ENCODE peak calls at places on chromosomes 11 and 22, in nine cellular contexts. V is A549, C is H9, D is ascending aorta, O is ovary, I is IMR-90, X is sigmoid colon, J is neuronal stem cell, P is mesenchymal stem cell. W is an unnamed sample.

GRCh38 chr11:62789576-62789975 is 2.2 kb downstream of the TMEM223 start:
- DNase-seq in V (no peak), C (no peak), D (no peak), O (no peak), I (no peak), X (no peak), J (no peak), P (no peak), W (no peak)

GRCh38 chr11:2673871-2674471 is 25.8 kb downstream of the KCNQ1OT1 start:
- DNase-seq in V (no peak), C (peak; percentile 20), D (peak; percentile 30), O (peak; percentile 71), I (no peak), X (peak; percentile 62), J (no peak), P (no peak), W (peak; percentile 17)

GRCh38 chr11:130180491-130180890 is 20.9 kb downstream of the ST14 start:
- DNase-seq in V (no peak), C (no peak), D (no peak), O (no peak), I (peak; percentile 39), X (no peak), J (no peak), P (no peak), W (no peak)

GRCh38 chr11:43880640-43881159 is at the start of gene ALKBH3:
- DNase-seq in V (peak; percentile 97), C (peak; percentile 94), D (peak; percentile 96), O (peak; percentile 93), I (peak; percentile 95), X (peak; percentile 96), J (peak; percentile 69), P (peak; percentile 87), W (peak; percentile 88)

GRCh38 chr11:124839972-124840621 is 25.1 kb upstream of the ROBO3 start:
- DNase-seq in V (no peak), C (no peak), D (no peak), O (no peak), I (no peak), X (no peak), J (no peak), P (no peak), W (no peak)

GRCh38 chr11:17443423-17443822 is 33.2 kb downstream of the ABCC8 start:
- DNase-seq in V (no peak), C (no peak), D (no peak), O (no peak), I (no peak), X (no peak), J (no peak), P (no peak), W (no peak)

GRCh38 chr11:10648896-10649295 is 44.7 kb downstream of the IRAG1 start:
- DNase-seq in V (no peak), C (no peak), D (no peak), O (no peak), I (no peak), X (peak; percentile 50), J (no peak), P (no peak), W (no peak)

GRCh38 chr11:85694385-85694980 is 8.5 kb upstream of the CCDC89 start:
- DNase-seq in V (peak; percentile 71), C (no peak), D (no peak), O (no peak), I (peak; percentile 71), X (no peak), J (no peak), P (peak; percentile 47), W (no peak)

GRCh38 chr22:32265882-32266767 is 11.0 kb upstream of the SLC5A4 start:
- DNase-seq in V (peak; percentile 60), C (peak; percentile 65), D (peak; percentile 82), O (peak; percentile 64), I (peak; percentile 67), X (peak; percentile 79), J (peak; percentile 73), P (peak; percentile 75), W (peak; percentile 64)

GRCh38 chr11:2089536-2090165 is 49.5 kb downstream of the IGF2 start:
- DNase-seq in V (peak; percentile 76), C (peak; percentile 81), D (no peak), O (no peak), I (peak; percentile 11), X (peak; percentile 49), J (peak; percentile 20), P (peak; percentile 40), W (no peak)

GRCh38 chr22:29348956-29349355 is 33.5 kb upstream of the RASL10A start:
- DNase-seq in V (no peak), C (no peak), D (no peak), O (no peak), I (no peak), X (no peak), J (no peak), P (no peak), W (no peak)

GRCh38 chr11:9206496-9206895 is 58.7 kb downstream of the DENND5A start:
- DNase-seq in V (no peak), C (no peak), D (no peak), O (no peak), I (peak; percentile 78), X (no peak), J (no peak), P (peak; percentile 79), W (no peak)

GRCh38 chr22:42114721-42115120 is 15.9 kb downstream of the CYP2D6 start:
- DNase-seq in V (peak; percentile 34), C (peak; percentile 73), D (no peak), O (no peak), I (peak; percentile 6), X (no peak), J (no peak), P (peak; percentile 41), W (no peak)

GRCh38 chr11:70060611-70061293 is 17.4 kb upstream of the ANO1 start:
- DNase-seq in V (no peak), C (peak; percentile 10), D (peak; percentile 37), O (no peak), I (no peak), X (no peak), J (no peak), P (no peak), W (no peak)

GRCh38 chr22:36198936-36199616 is 2.5 kb downstream of the APOL4 start:
- DNase-seq in V (no peak), C (no peak), D (peak; percentile 50), O (no peak), I (no peak), X (no peak), J (no peak), P (no peak), W (no peak)

GRCh38 chr22:19720999-19721485 is 2.3 kb upstream of the GP1BB start:
- DNase-seq in V (no peak), C (no peak), D (no peak), O (peak; percentile 29), I (no peak), X (no peak), J (no peak), P (no peak), W (no peak)
- H3K4me1 ChIP-seq in V (peaks cover 5% of the 10 kb centered on the region), C (peaks cover 2% of the 10 kb centered on the region), D (peaks cover 18% of the 10 kb centered on the region), O (peaks cover 9% of the 10 kb centered on the region), I (peaks cover 8% of the 10 kb centered on the region), X (no peaks in the 10 kb centered on the region), J (peaks cover 13% of the 10 kb centered on the region), P (peaks cover 43% of the 10 kb centered on the region), W (peaks cover 6% of the 10 kb centered on the region)

DNA sequence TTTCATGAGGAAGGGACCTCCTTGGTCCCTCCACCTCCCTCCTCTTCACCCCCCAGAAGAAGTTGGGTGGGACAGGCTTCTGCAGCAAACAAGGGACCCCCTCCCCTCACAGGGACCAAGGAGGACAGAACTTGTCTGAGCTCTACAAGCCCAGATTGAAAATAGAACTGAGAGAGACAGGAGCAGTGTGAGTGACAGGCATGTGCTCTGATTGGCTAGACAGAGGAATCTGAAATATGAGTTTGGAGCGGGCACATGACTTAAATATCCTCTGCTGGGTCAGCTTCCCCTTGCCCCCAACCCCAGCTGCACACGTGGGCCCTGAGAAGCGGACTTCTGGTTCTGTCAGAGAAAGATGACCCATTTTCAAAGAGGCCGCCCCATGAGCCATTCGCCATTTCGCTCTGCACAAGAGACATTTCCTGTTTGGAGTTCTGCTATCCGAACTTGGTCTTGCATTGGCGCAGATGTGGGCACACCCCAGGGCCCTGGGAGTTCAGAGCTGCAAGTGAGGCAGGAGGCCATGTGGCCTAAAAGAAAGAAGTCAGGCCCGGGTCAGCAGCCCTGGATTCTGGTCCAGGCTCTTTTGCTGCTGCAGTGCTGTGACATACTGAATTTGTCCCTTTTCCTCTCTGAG is 5.4 kb downstream of the TUBA8 start:
- DNase-seq in V (no peak), C (no peak), D (no peak), O (no peak), I (no peak), X (no peak), J (no peak), P (no peak), W (no peak)
- H3K4me1 ChIP-seq in V (no peaks in the 10 kb centered on the region), C (no peaks in the 10 kb centered on the region), D (peaks cover 6% of the 10 kb centered on the region), O (peaks cover 3% of the 10 kb centered on the region), I (peaks cover under 1% of the 10 kb centered on the region), X (no peaks in the 10 kb centered on the region), J (peaks cover 8% of the 10 kb centered on the region), P (peaks cover 5% of the 10 kb centered on the region), W (no peaks in the 10 kb centered on the region)

GRCh38 chr11:61129608-61130523 is 27.6 kb downstream of the CD5 start:
- DNase-seq in V (peak; percentile 91), C (peak; percentile 97), D (peak; percentile 91), O (peak; percentile 94), I (peak; percentile 93), X (peak; percentile 94), J (peak; percentile 85), P (peak; percentile 97), W (peak; percentile 95)

GRCh38 chr11:61125310-61125684 is 23.0 kb downstream of the CD5 start:
- DNase-seq in V (no peak), C (no peak), D (no peak), O (no peak), I (no peak), X (no peak), J (no peak), P (no peak), W (no peak)

GRCh38 chr11:61126266-61126665 is 24.0 kb downstream of the CD5 start:
- DNase-seq in V (no peak), C (no peak), D (no peak), O (peak; percentile 81), I (no peak), X (no peak), J (no peak), P (no peak), W (no peak)

GRCh38 chr11:61128947-61129346 is 26.7 kb downstream of the CD5 start:
- DNase-seq in V (no peak), C (no peak), D (no peak), O (no peak), I (no peak), X (no peak), J (no peak), P (no peak), W (no peak)

DNA sequence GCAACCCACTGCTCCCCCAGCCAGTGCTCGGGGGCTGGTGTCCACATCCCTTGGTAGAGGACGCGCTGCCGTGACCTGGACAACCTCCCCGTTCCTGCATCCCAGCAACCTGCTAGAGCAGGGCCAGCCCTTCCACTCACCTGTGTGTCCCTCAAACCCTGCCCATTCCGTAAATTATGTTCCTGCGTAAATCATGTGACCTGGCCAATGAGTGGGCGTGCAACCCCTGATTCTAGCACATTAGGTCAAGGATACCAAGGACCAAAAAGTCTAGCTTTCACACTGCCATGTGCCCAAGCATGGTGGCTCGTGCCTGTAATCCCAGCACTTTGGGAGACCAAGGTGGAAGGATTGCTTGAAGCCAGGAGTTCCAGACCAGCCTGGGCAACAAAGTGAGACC is 25.7 kb downstream of the CD5 start:
- DNase-seq in V (no peak), C (no peak), D (no peak), O (no peak), I (no peak), X (no peak), J (no peak), P (no peak), W (no peak)
- H3K4me1 ChIP-seq in V (peaks cover 4% of the 10 kb centered on the region), C (no peaks in the 10 kb centered on the region), D (peaks cover 12% of the 10 kb centered on the region), O (peaks cover 9% of the 10 kb centered on the region), I (peaks cover 10% of the 10 kb centered on the region), X (no peaks in the 10 kb centered on the region), J (peaks cover 9% of the 10 kb centered on the region), P (peaks cover 25% of the 10 kb centered on the region), W (no peaks in the 10 kb centered on the region)

GRCh38 chr11:126627376-126627775 is 271.9 kb downstream of the ST3GAL4 start:
- DNase-seq in V (no peak), C (no peak), D (no peak), O (no peak), I (no peak), X (no peak), J (no peak), P (no peak), W (no peak)
- H3K4me1 ChIP-seq in V (no peaks in the 10 kb centered on the region), C (no peaks in the 10 kb centered on the region), D (no peaks in the 10 kb centered on the region), O (no peaks in the 10 kb centered on the region), I (peaks cover 3% of the 10 kb centered on the region), X (no peaks in the 10 kb centered on the region), J (no peaks in the 10 kb centered on the region), P (no peaks in the 10 kb centered on the region), W (peaks cover 13% of the 10 kb centered on the region)